ENCODE peak calls at places on chromosome 19, in five cellular contexts. W is psoas muscle; O is Peyer's patch; C is cardiac muscle cell; L is CD4-positive, alpha-beta T cell. E is an unnamed sample.

GRCh38 chr19:54430306-54431254 is 15.3 kb downstream of the TTYH1 start:
- DNase-seq in W (peak), O (peak), C (peak), L (peak), E (peak)

GRCh38 chr19:18453269-18454024 is 15.5 kb upstream of the ISYNA1 start:
- DNase-seq in W (no peak), O (no peak), C (no peak), L (no peak), E (no peak)

GRCh38 chr19:35996777-35997176 is 1.8 kb downstream of the SDHAF1 start:
- DNase-seq in W (no peak), O (no peak), C (no peak), L (no peak), E (no peak)

GRCh38 chr19:3389876-3390361 is 23.5 kb downstream of the NFIC start:
- DNase-seq in W (peak), O (no peak), C (no peak), L (no peak), E (no peak)

GRCh38 chr19:16623576-16623975 is 4.4 kb downstream of the MED26 start:
- DNase-seq in W (peak), O (no peak), C (no peak), L (no peak), E (no peak)

GRCh38 chr19:54448037-54448773 is 794 bp upstream of the LENG8 start:
- DNase-seq in W (peak), O (peak), C (peak), L (peak), E (no peak)

GRCh38 chr19:3963458-3964255 is 7.2 kb downstream of the DAPK3 start:
- DNase-seq in W (no peak), O (no peak), C (no peak), L (no peak), E (no peak)

GRCh38 chr19:16447015-16447384 is 24.8 kb downstream of the EPS15L1 start:
- DNase-seq in W (peak), O (peak), C (peak), L (peak), E (peak)

GRCh38 chr19:54248016-54248601 is 5.5 kb upstream of the LILRA6 start:
- DNase-seq in W (peak), O (no peak), C (peak), L (no peak), E (no peak)

GRCh38 chr19:35742121-35742724 is at the start of gene IGFLR1:
- DNase-seq in W (no peak), O (peak), C (no peak), L (peak), E (no peak)

GRCh38 chr19:6564393-6564792 is 26.6 kb downstream of the CD70 start:
- DNase-seq in W (no peak), O (no peak), C (peak), L (no peak), E (no peak)

GRCh38 chr19:3099347-3100145 is 5.4 kb downstream of the GNA11 start:
- DNase-seq in W (no peak), O (no peak), C (no peak), L (no peak), E (no peak)

GRCh38 chr19:30165228-30165813 is 206.9 kb upstream of the ZNF536 start:
- DNase-seq in W (no peak), O (no peak), C (no peak), L (no peak), E (no peak)

GRCh38 chr19:22545751-22546150 is 88.4 kb upstream of the ZNF492 start:
- DNase-seq in W (no peak), O (no peak), C (peak), L (no peak), E (no peak)

GRCh38 chr19:32642771-32643170 is 32.2 kb downstream of the ANKRD27 start:
- DNase-seq in W (no peak), O (peak), C (no peak), L (peak), E (no peak)

GRCh38 chr19:51368366-51369282 is at the start of gene CLDND2:
- DNase-seq in W (peak), O (no peak), C (no peak), L (no peak), E (no peak)

GRCh38 chr19:1904385-1905070 is 671 bp upstream of the ADAT3 start:
- DNase-seq in W (peak), O (peak), C (peak), L (no peak), E (no peak)
- H3K27ac ChIP-seq in W (peak), O (peak), C (peak), L (no peak), E (peak)

GRCh38 chr19:39936020-39936419 is 1.6 kb upstream of the FCGBP start:
- DNase-seq in W (no peak), O (no peak), C (no peak), L (no peak), E (no peak)

GRCh38 chr19:39936622-39937021 is 2.2 kb upstream of the FCGBP start:
- DNase-seq in W (no peak), O (no peak), C (no peak), L (no peak), E (no peak)

GRCh38 chr19:39937094-39937493 is 2.7 kb upstream of the FCGBP start:
- DNase-seq in W (no peak), O (no peak), C (no peak), L (peak), E (no peak)

GRCh38 chr19:39934584-39935233 is at the start of gene FCGBP:
- DNase-seq in W (no peak), O (no peak), C (no peak), L (no peak), E (no peak)

GRCh38 chr19:39935262-39935661 is 828 bp upstream of the FCGBP start:
- DNase-seq in W (no peak), O (no peak), C (no peak), L (no peak), E (no peak)
- H3K27ac ChIP-seq in W (no peak), O (no peak), C (no peak), L (no peak), E (no peak)

GRCh38 chr19:44756089-44756562 is 7.6 kb downstream of the BCL3 start:
- DNase-seq in W (no peak), O (no peak), C (no peak), L (no peak), E (no peak)
- H3K27ac ChIP-seq in W (peak), O (peak), C (no peak), L (peak), E (no peak)

DNA sequence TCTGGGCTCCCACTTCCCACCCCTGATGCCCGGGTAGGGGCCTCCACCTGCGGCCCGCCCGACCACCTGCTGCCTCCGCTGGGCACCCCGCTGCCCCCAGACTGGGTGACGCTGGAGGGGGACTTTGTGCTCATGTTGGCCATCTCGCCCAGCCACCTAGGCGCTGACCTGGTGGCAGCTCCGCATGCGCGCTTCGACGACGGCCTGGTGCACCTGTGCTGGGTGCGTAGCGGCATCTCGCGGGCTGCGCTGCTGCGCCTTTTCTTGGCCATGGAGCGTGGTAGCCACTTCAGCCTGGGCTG is 7.9 kb downstream of the DBP start:
- DNase-seq in W (peak), O (no peak), C (no peak), L (no peak), E (no peak)
- H3K27ac ChIP-seq in W (peak), O (peak), C (no peak), L (no peak), E (no peak)

GRCh38 chr19:41861098-41861768 is 1.2 kb downstream of the RPS19 start:
- DNase-seq in W (no peak), O (no peak), C (no peak), L (no peak), E (no peak)

GRCh38 chr19:41864374-41864773 is 4.3 kb downstream of the RPS19 start:
- DNase-seq in W (peak), O (no peak), C (no peak), L (no peak), E (no peak)

GRCh38 chr19:41862445-41862986 is 2.5 kb downstream of the RPS19 start:
- DNase-seq in W (peak), O (no peak), C (no peak), L (no peak), E (no peak)

GRCh38 chr19:41861846-41862245 is 1.8 kb downstream of the RPS19 start:
- DNase-seq in W (peak), O (no peak), C (no peak), L (no peak), E (no peak)

GRCh38 chr19:41863209-41863931 is 3.3 kb downstream of the RPS19 start:
- DNase-seq in W (peak), O (no peak), C (no peak), L (no peak), E (no peak)
- H3K27ac ChIP-seq in W (no peak), O (no peak), C (no peak), L (peak), E (no peak)

E was measured in substantia nigra.